ENCODE peak calls at places on chromosomes 1 and 21, in six cellular contexts. One of them, this sample, is unnamed.
A peak's percentile ranks its signal among the peaks of the same experiment; 100 is the strongest.

GRCh38 chr1:246117066-246117791 is 389.9 kb downstream of the SMYD3 start:
- DNase-seq in mesendoderm: peak; percentile 65
- DNase-seq in IMR-90: peak; percentile 64
- DNase-seq in neuronal stem cell: no peak
- DNase-seq in H1: no peak
- DNase-seq in trophoblast cell: peak; percentile 63
- DNase-seq in this sample: peak; percentile 67

GRCh38 chr1:239719642-239720258 is 333.4 kb downstream of the CHRM3 start:
- DNase-seq in H1: no peak
- DNase-seq in mesendoderm: no peak
- DNase-seq in trophoblast cell: no peak
- DNase-seq in IMR-90: no peak
- DNase-seq in neuronal stem cell: no peak
- DNase-seq in this sample: no peak

GRCh38 chr1:114037952-114038867 is 58.9 kb downstream of the OLFML3 start:
- DNase-seq in mesendoderm: peak; percentile 66
- DNase-seq in trophoblast cell: no peak
- DNase-seq in IMR-90: no peak
- DNase-seq in neuronal stem cell: no peak
- DNase-seq in H1: no peak
- DNase-seq in this sample: no peak

GRCh38 chr1:222844108-222844779 is 29.4 kb downstream of the DISP1 start:
- DNase-seq in H1: no peak
- DNase-seq in IMR-90: no peak
- DNase-seq in trophoblast cell: no peak
- DNase-seq in neuronal stem cell: no peak
- DNase-seq in mesendoderm: peak; percentile 85
- DNase-seq in this sample: no peak

GRCh38 chr1:112748396-112748795 is 33.3 kb upstream of the PPM1J start:
- DNase-seq in H1: no peak
- DNase-seq in IMR-90: no peak
- DNase-seq in neuronal stem cell: no peak
- DNase-seq in trophoblast cell: no peak
- DNase-seq in mesendoderm: no peak
- DNase-seq in this sample: no peak

GRCh38 chr1:83097715-83098613 is 901.0 kb downstream of the TTLL7 start:
- DNase-seq in IMR-90: no peak
- DNase-seq in mesendoderm: no peak
- DNase-seq in H1: no peak
- DNase-seq in trophoblast cell: no peak
- DNase-seq in neuronal stem cell: no peak
- DNase-seq in this sample: no peak

GRCh38 chr1:30778156-30778978 is 20.8 kb upstream of the LAPTM5 start:
- DNase-seq in mesendoderm: no peak
- DNase-seq in neuronal stem cell: no peak
- DNase-seq in H1: no peak
- DNase-seq in IMR-90: peak; percentile 85
- DNase-seq in trophoblast cell: no peak
- DNase-seq in this sample: peak; percentile 80

GRCh38 chr1:232385221-232385620 is 244.7 kb downstream of the SIPA1L2 start:
- DNase-seq in IMR-90: peak; percentile 83
- DNase-seq in trophoblast cell: peak; percentile 40
- DNase-seq in mesendoderm: no peak
- DNase-seq in neuronal stem cell: no peak
- DNase-seq in H1: no peak
- DNase-seq in this sample: peak; percentile 83

GRCh38 chr1:152961201-152961891 is 9.1 kb upstream of the SPRR4 start:
- DNase-seq in neuronal stem cell: no peak
- DNase-seq in H1: no peak
- DNase-seq in IMR-90: no peak
- DNase-seq in trophoblast cell: no peak
- DNase-seq in mesendoderm: no peak
- DNase-seq in this sample: no peak

GRCh38 chr1:165543651-165544452 is at the start of gene LRRC52:
- DNase-seq in neuronal stem cell: no peak
- DNase-seq in mesendoderm: peak; percentile 83
- DNase-seq in H1: peak; percentile 66
- DNase-seq in IMR-90: no peak
- DNase-seq in trophoblast cell: no peak
- DNase-seq in this sample: no peak

GRCh38 chr1:3943806-3944620 is 43.9 kb upstream of the C1orf174 start:
- DNase-seq in mesendoderm: no peak
- DNase-seq in neuronal stem cell: no peak
- DNase-seq in H1: no peak
- DNase-seq in trophoblast cell: no peak
- DNase-seq in IMR-90: no peak
- DNase-seq in this sample: no peak

GRCh38 chr1:233005703-233006102 is 55.3 kb downstream of the NTPCR start:
- DNase-seq in trophoblast cell: no peak
- DNase-seq in mesendoderm: no peak
- DNase-seq in IMR-90: peak; percentile 85
- DNase-seq in neuronal stem cell: no peak
- DNase-seq in H1: no peak
- DNase-seq in this sample: peak; percentile 85

GRCh38 chr1:174247472-174247871 is 88.2 kb downstream of the RABGAP1L start:
- DNase-seq in H1: no peak
- DNase-seq in mesendoderm: no peak
- DNase-seq in neuronal stem cell: no peak
- DNase-seq in IMR-90: no peak
- DNase-seq in trophoblast cell: no peak
- DNase-seq in this sample: no peak

GRCh38 chr21:45580181-45580575 is 37.9 kb upstream of the SLC19A1 start:
- DNase-seq in trophoblast cell: no peak
- DNase-seq in IMR-90: no peak
- DNase-seq in mesendoderm: no peak
- DNase-seq in H1: peak; percentile 40
- DNase-seq in neuronal stem cell: no peak
- DNase-seq in this sample: no peak

GRCh38 chr1:229557214-229557850 is 1.2 kb downstream of the ABCB10 start:
- DNase-seq in trophoblast cell: no peak
- DNase-seq in H1: no peak
- DNase-seq in neuronal stem cell: no peak
- DNase-seq in mesendoderm: no peak
- DNase-seq in IMR-90: peak; percentile 34
- DNase-seq in this sample: peak; percentile 53

GRCh38 chr1:16281765-16282164 is 44.8 kb upstream of the CPLANE2 start:
- DNase-seq in neuronal stem cell: no peak
- DNase-seq in IMR-90: no peak
- DNase-seq in trophoblast cell: no peak
- DNase-seq in mesendoderm: no peak
- DNase-seq in H1: no peak
- DNase-seq in this sample: no peak

GRCh38 chr1:212186427-212187207 is 98.6 kb upstream of the PPP2R5A start:
- DNase-seq in IMR-90: no peak
- DNase-seq in neuronal stem cell: no peak
- DNase-seq in mesendoderm: no peak
- DNase-seq in trophoblast cell: no peak
- DNase-seq in H1: no peak
- DNase-seq in this sample: no peak

GRCh38 chr1:171911506-171911905 is 70.2 kb downstream of the DNM3 start:
- DNase-seq in neuronal stem cell: no peak
- DNase-seq in trophoblast cell: no peak
- DNase-seq in IMR-90: no peak
- DNase-seq in mesendoderm: peak; percentile 72
- DNase-seq in H1: no peak
- DNase-seq in this sample: peak; percentile 6

GRCh38 chr1:113035086-113035485 is 37.9 kb upstream of the LRIG2 start:
- DNase-seq in neuronal stem cell: no peak
- DNase-seq in H1: no peak
- DNase-seq in mesendoderm: no peak
- DNase-seq in trophoblast cell: no peak
- DNase-seq in IMR-90: no peak
- DNase-seq in this sample: no peak

GRCh38 chr1:76835203-76835602 is 32.1 kb upstream of the ST6GALNAC5 start:
- DNase-seq in H1: no peak
- DNase-seq in neuronal stem cell: no peak
- DNase-seq in mesendoderm: no peak
- DNase-seq in trophoblast cell: no peak
- DNase-seq in IMR-90: no peak
- DNase-seq in this sample: no peak

DNA sequence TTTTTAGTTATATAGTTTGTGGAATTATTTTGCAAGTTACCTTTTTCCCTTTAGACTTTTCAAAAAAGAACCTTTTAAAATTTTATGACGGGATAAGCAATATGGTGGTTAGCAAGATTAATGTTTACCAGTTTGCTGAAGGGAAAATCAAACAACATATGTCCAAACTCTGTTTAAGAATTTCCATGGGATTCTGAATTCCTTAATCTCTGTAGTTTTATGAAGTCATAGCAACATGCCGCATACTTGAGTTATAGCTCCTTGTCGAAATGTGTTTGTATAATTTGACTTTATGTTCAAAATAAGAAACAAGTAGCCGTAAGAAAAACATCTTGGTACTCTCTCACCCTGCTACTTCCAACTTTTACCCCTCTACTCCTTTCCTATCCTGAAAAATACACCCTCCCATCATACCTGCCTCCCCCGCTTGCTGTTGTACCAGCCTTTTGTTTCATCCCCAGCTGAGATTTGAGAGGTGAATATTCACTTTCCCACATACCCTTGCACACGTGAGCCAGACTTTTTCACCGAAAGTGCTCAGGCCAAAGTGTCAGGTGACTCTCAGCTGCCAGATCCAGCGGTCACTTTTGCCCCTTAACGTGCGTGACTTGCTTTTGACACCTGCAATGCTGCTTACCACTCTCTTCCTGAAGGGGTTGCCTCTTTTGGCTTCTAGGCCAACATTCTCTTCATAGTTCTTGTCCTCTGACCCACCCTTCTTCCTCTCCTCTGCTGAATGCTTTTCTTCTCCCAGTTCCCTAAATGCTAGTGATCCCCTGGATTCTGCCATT is 83.5 kb upstream of the ZNF326 start:
- DNase-seq in H1: no peak
- DNase-seq in neuronal stem cell: no peak
- DNase-seq in trophoblast cell: no peak
- DNase-seq in IMR-90: peak; percentile 60
- DNase-seq in mesendoderm: peak; percentile 80
- DNase-seq in this sample: peak; percentile 43
- H2AK5ac ChIP-seq in H1: peak overlapping the region; percentile 67
- H2AK5ac ChIP-seq in neuronal stem cell: no peak overlapping the region
- H2AK5ac ChIP-seq in trophoblast cell: peak overlapping the region; percentile 5
- H2AK5ac ChIP-seq in IMR-90: peak overlapping the region; percentile 99
- H2AK5ac ChIP-seq in mesendoderm: no peak overlapping the region
- H2AK5ac ChIP-seq in this sample: peak overlapping the region; percentile 79

GRCh38 chr1:9093581-9093980 is 24.1 kb upstream of the SLC2A5 start:
- DNase-seq in trophoblast cell: no peak
- DNase-seq in mesendoderm: no peak
- DNase-seq in H1: no peak
- DNase-seq in IMR-90: no peak
- DNase-seq in neuronal stem cell: no peak
- DNase-seq in this sample: no peak
- H3K4me3 ChIP-seq in trophoblast cell: no peak overlapping the region
- H3K4me3 ChIP-seq in mesendoderm: no peak overlapping the region
- H3K4me3 ChIP-seq in H1: no peak overlapping the region
- H3K4me3 ChIP-seq in IMR-90: no peak overlapping the region
- H3K4me3 ChIP-seq in neuronal stem cell: no peak overlapping the region
- H3K4me3 ChIP-seq in this sample: no peak overlapping the region

GRCh38 chr1:225891229-225891972 is 2.5 kb upstream of the LEFTY1 start:
- DNase-seq in trophoblast cell: no peak
- DNase-seq in H1: no peak
- DNase-seq in mesendoderm: no peak
- DNase-seq in neuronal stem cell: no peak
- DNase-seq in IMR-90: no peak
- DNase-seq in this sample: no peak
- H2AK5ac ChIP-seq in trophoblast cell: no peak overlapping the region
- H2AK5ac ChIP-seq in H1: peak overlapping the region; percentile 95
- H2AK5ac ChIP-seq in mesendoderm: peak overlapping the region; percentile 97
- H2AK5ac ChIP-seq in neuronal stem cell: peak overlapping the region; percentile 56
- H2AK5ac ChIP-seq in IMR-90: no peak overlapping the region
- H2AK5ac ChIP-seq in this sample: no peak overlapping the region

DNA sequence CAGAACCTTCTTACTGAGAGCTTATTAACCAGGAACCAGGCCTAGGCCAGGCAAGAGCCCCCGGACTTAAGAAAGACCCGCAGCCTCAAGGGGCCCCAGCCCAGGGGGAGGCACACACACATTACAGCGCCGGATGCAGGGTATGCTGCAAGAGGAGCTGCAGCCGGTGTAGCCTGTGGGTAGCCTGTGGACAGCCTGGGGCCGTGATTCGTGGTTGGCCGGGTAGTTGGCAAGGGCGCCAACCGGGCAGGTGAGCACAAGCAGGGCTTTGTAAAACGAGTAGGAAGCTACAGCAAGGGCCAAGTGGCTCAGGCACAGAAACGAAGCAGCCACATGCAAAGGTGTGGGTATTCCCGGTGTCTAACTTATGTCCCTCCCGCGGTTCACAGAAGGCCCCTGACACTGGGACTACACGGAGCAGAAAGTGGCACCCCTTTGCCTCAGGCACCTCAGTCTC is 40.6 kb downstream of the KIAA1614 start:
- DNase-seq in neuronal stem cell: no peak
- DNase-seq in H1: no peak
- DNase-seq in mesendoderm: no peak
- DNase-seq in trophoblast cell: peak; percentile 31
- DNase-seq in IMR-90: no peak
- DNase-seq in this sample: no peak
- H3K4me3 ChIP-seq in neuronal stem cell: peak overlapping the region; percentile 30
- H3K4me3 ChIP-seq in H1: peak overlapping the region; percentile 14
- H3K4me3 ChIP-seq in mesendoderm: no peak overlapping the region
- H3K4me3 ChIP-seq in trophoblast cell: no peak overlapping the region
- H3K4me3 ChIP-seq in IMR-90: no peak overlapping the region
- H3K4me3 ChIP-seq in this sample: peak overlapping the region; percentile 75

GRCh38 chr1:18283601-18284385 is 176.2 kb downstream of the IGSF21 start:
- DNase-seq in trophoblast cell: peak; percentile 32
- DNase-seq in mesendoderm: no peak
- DNase-seq in neuronal stem cell: no peak
- DNase-seq in H1: no peak
- DNase-seq in IMR-90: no peak
- DNase-seq in this sample: no peak
- H2AK5ac ChIP-seq in trophoblast cell: no peak overlapping the region
- H2AK5ac ChIP-seq in mesendoderm: peak overlapping the region; percentile 79
- H2AK5ac ChIP-seq in neuronal stem cell: peak overlapping the region; percentile 60
- H2AK5ac ChIP-seq in H1: peak overlapping the region; percentile 87
- H2AK5ac ChIP-seq in IMR-90: no peak overlapping the region
- H2AK5ac ChIP-seq in this sample: no peak overlapping the region

GRCh38 chr1:155137550-155137949 is 1.9 kb downstream of the SLC50A1 start:
- DNase-seq in H1: no peak
- DNase-seq in trophoblast cell: no peak
- DNase-seq in IMR-90: no peak
- DNase-seq in mesendoderm: no peak
- DNase-seq in neuronal stem cell: no peak
- DNase-seq in this sample: no peak
- H3K4me3 ChIP-seq in H1: no peak overlapping the region
- H3K4me3 ChIP-seq in trophoblast cell: no peak overlapping the region
- H3K4me3 ChIP-seq in IMR-90: no peak overlapping the region
- H3K4me3 ChIP-seq in mesendoderm: no peak overlapping the region
- H3K4me3 ChIP-seq in neuronal stem cell: no peak overlapping the region
- H3K4me3 ChIP-seq in this sample: no peak overlapping the region

This sample was measured in mesenchymal stem cell.